ENCODE peak calls at places on chromosomes 16 and 17, in four cellular contexts. B, J, T and A are unnamed samples.

GRCh38 chr17:830950-831349 is 48.8 kb downstream of the MRM3 start:
- DNase-seq in B (no peak), J (no peak), T (no peak), A (no peak)

GRCh38 chr17:75774988-75775668 is 9.5 kb upstream of the UNK start:
- DNase-seq in B (peak; percentile 44), J (no peak), T (peak; percentile 33), A (peak; percentile 13)

GRCh38 chr17:45031231-45032149 is 19.9 kb downstream of the DCAKD start:
- DNase-seq in B (no peak), J (no peak), T (peak; percentile 90), A (no peak)

GRCh38 chr16:84223456-84223855 is 16.4 kb downstream of the KCNG4 start:
- DNase-seq in B (peak; percentile 8), J (no peak), T (no peak), A (no peak)

GRCh38 chr16:80739523-80739922 is 64.9 kb downstream of the CDYL2 start:
- DNase-seq in B (no peak), J (no peak), T (no peak), A (no peak)

GRCh38 chr17:78272914-78273258 is 41.5 kb downstream of the TMEM235 start:
- DNase-seq in B (no peak), J (no peak), T (no peak), A (no peak)

GRCh38 chr17:21042434-21043295 is at the start of gene USP22:
- DNase-seq in B (no peak), J (no peak), T (peak; percentile 92), A (no peak)

GRCh38 chr16:59192551-59193199 is 458.6 kb upstream of the GOT2 start:
- DNase-seq in B (peak; percentile 11), J (no peak), T (peak; percentile 33), A (no peak)

GRCh38 chr17:27506348-27507218 is 50.3 kb downstream of the KSR1 start:
- DNase-seq in B (no peak), J (no peak), T (no peak), A (no peak)

GRCh38 chr17:58415371-58416055 is 1.8 kb downstream of the RNF43 start:
- DNase-seq in B (no peak), J (no peak), T (peak; percentile 11), A (peak; percentile 43)

GRCh38 chr16:86180244-86180643 is 281.3 kb downstream of the IRF8 start:
- DNase-seq in B (no peak), J (no peak), T (no peak), A (no peak)

GRCh38 chr17:1713878-1714487 is 3.8 kb upstream of the TLCD2 start:
- DNase-seq in B (peak; percentile 32), J (no peak), T (peak; percentile 62), A (peak; percentile 71)

GRCh38 chr16:3953728-3954410 is 73.4 kb upstream of the CREBBP start:
- DNase-seq in B (no peak), J (no peak), T (no peak), A (no peak)

GRCh38 chr16:61432421-61432820 is 603.8 kb downstream of the CDH8 start:
- DNase-seq in B (no peak), J (no peak), T (no peak), A (no peak)

DNA sequence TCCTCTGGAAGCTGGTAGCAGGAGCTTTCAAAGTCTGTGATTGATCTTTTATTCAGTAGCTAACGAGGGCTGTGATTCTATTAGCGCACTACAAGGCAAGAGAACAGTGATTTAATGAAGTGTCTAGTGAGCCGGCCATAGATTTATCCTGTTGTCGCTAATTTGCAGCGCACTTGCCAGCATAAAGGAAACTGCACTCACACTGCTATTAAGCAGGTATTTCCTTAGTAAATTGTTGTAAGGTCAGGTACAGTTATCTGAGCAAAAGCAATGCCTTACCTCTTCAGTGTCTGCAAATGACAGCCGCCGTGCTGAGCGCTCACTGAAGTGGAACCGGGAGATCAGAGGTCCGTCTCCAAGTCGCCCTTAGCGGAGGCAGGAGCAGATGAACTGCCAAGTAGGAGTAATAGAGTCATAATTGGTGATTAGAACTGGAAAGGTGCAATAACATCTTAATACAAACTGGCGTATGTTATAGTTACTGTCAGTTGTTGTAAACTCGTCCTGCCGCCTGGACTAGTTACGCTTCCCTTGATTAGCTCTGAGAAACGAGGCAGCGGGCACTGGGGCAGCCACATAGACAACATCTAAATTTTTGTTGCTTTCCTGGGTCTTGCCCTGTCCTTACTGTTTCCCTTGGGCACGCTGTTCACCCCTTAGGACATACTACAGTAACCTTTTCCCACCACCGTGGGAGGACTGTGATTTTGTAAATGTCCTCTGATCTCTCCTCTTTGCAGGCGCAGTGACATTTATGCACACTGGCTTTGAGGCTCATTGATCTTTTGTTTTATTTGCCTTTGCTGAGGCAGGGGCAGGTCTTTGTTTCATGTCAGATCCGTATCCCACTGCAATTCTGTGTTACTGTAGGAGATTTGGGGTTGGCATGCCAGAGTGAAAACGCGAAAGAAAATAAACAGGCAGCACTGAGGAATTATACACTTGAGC is 363.1 kb downstream of the WWOX start:
- DNase-seq in B (no peak), J (no peak), T (no peak), A (peak; percentile 19)
- H3K4me3 ChIP-seq in B (no peak overlapping the region), J (no peak overlapping the region), T (no peak overlapping the region), A (peak overlapping the region; percentile 30)

DNA sequence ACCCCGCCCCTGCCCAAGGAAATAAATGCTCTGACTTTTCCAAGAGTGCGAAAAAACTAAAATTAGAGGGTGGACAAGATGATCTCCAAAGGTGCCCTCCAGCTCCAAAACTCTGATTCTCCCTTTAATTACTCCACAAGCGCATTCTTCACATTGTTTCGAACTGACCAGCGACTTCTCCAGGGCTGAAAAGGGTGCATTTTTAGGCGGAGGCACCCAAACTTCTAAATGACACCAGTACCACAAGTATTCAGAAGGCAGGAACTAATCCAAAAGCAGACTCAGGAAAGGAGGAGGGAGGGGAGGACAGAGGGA is 750 bp downstream of the ZFHX3 start:
- DNase-seq in B (peak; percentile 57), J (no peak), T (no peak), A (no peak)
- H3K4me1 ChIP-seq in B (peaks cover 53% of the 10 kb centered on the region), J (no peaks in the 10 kb centered on the region), T (peaks cover 69% of the 10 kb centered on the region), A (peaks cover 77% of the 10 kb centered on the region)

GRCh38 chr17:72122336-72122667 is 1.5 kb downstream of the SOX9 start:
- DNase-seq in B (no peak), J (no peak), T (no peak), A (no peak)

GRCh38 chr17:72122668-72123495 is 2.1 kb downstream of the SOX9 start:
- DNase-seq in B (peak; percentile 68), J (no peak), T (peak; percentile 72), A (peak; percentile 52)

GRCh38 chr17:72122002-72122310 is 1.1 kb downstream of the SOX9 start:
- DNase-seq in B (peak; percentile 58), J (no peak), T (no peak), A (no peak)

GRCh38 chr17:72123964-72124791 is 3.4 kb downstream of the SOX9 start:
- DNase-seq in B (no peak), J (no peak), T (peak; percentile 25), A (peak; percentile 18)

GRCh38 chr17:72123496-72123963 is 2.7 kb downstream of the SOX9 start:
- DNase-seq in B (no peak), J (no peak), T (peak; percentile 49), A (no peak)
- H3K4me3 ChIP-seq in B (peak overlapping the region; percentile 95), J (no peak overlapping the region), T (no peak overlapping the region), A (peak overlapping the region; percentile 62)

DNA sequence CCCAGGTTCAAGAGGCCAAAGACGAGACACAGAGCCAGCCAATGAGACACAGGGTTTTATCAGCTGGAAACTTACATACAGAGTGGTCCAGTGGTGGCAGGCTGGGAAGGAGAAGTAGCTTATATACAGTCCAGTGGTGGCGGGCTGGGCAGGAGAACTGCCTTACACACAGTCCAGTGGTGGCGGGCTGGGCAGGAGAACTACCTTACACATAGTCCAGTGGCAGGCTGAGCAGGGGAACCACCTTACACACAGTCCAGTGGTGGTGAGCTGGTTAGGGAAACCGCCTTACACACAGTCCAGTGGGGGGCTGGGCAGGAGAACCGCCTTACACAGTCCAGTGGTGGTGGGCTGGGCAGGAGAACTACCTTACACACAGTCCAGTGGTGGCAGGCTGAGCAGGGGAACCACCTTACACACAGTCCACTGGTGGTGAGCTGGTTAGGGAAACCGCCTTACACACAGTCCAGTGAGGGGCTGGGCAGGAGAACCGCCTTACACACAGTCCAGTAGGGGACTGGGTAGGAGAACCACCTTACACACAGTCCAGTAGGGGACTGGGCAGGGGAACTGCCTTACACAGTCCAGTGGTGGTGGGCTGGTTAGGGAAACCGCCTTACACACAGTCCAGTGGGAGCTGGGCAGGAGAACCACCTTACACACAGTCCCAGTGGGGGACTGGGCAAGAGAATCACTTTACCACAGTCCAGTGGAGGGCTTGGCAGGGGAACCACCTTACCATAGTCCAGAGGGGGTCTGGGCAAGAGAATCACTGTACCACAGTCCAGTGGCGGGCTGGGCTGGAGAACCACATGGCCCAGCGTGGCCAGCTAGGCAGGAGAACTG is 90.9 kb downstream of the GAS7 start:
- DNase-seq in B (no peak), J (no peak), T (no peak), A (no peak)
- H3K4me1 ChIP-seq in B (peaks cover 9% of the 10 kb centered on the region), J (no peaks in the 10 kb centered on the region), T (peaks cover 4% of the 10 kb centered on the region), A (peaks cover 11% of the 10 kb centered on the region)

DNA sequence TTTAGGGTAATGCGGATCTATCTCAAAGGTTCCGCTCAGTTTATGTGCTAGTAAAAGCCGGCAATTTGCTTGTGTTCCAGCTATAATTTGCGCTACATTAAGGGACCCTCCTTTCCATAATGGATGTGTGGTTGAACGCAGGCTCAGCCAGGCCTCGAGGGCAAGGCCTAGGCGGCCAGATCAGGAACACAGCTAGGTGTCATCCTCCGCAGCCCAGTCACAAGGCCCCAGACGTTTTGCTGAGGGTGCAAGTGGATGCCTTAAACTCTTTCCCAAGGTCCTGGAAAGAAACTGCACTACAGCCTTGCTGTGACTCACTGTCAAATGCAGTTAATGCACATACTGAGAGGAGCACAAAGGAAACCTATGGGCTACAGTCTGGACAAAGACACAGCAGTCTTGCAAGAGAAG is 132.1 kb upstream of the HS3ST2 start:
- DNase-seq in B (no peak), J (no peak), T (no peak), A (no peak)
- H3K4me3 ChIP-seq in B (no peak overlapping the region), J (no peak overlapping the region), T (no peak overlapping the region), A (no peak overlapping the region)

GRCh38 chr17:3482851-3483250 is 7.1 kb downstream of the ASPA start:
- DNase-seq in B (no peak), J (no peak), T (no peak), A (no peak)
- H3K4me1 ChIP-seq in B (no peaks in the 10 kb centered on the region), J (no peaks in the 10 kb centered on the region), T (no peaks in the 10 kb centered on the region), A (no peaks in the 10 kb centered on the region)